ENCODE peak calls at places on chromosomes 11 and 22, in nine cellular contexts. One of them, this sample, is unnamed.

GRCh38 chr22:46577361-46578249 is 40.2 kb upstream of the CELSR1 start:
- DNase-seq in stimulated activated CD4-positive, alpha-beta T cell treated with anti-CD3 and anti-CD28 coated beads, Interleukin-15, amount 100 ng/mL, for 24 hours: peak
- DNase-seq in SHP77: no peak
- DNase-seq in activated T-cell treated with anti-CD3 and anti-CD28 coated beads, Interleukin-2, amount 50 U/mL, for 24 hours: peak
- DNase-seq in ovary: peak
- DNase-seq in C1 segment of cervical spinal cord: no peak
- DNase-seq in Caki2: no peak
- DNase-seq in PC-9: no peak
- DNase-seq in ELF-1: no peak
- DNase-seq in this sample: no peak

GRCh38 chr11:95228081-95228859 is 2.7 kb downstream of the SESN3 start:
- DNase-seq in stimulated activated CD4-positive, alpha-beta T cell treated with anti-CD3 and anti-CD28 coated beads, Interleukin-15, amount 100 ng/mL, for 24 hours: no peak
- DNase-seq in SHP77: no peak
- DNase-seq in activated T-cell treated with anti-CD3 and anti-CD28 coated beads, Interleukin-2, amount 50 U/mL, for 24 hours: no peak
- DNase-seq in ovary: no peak
- DNase-seq in C1 segment of cervical spinal cord: no peak
- DNase-seq in Caki2: no peak
- DNase-seq in PC-9: no peak
- DNase-seq in ELF-1: no peak
- DNase-seq in this sample: no peak

GRCh38 chr11:60130496-60130895 is 42.0 kb downstream of the MS4A2 start:
- DNase-seq in stimulated activated CD4-positive, alpha-beta T cell treated with anti-CD3 and anti-CD28 coated beads, Interleukin-15, amount 100 ng/mL, for 24 hours: peak
- DNase-seq in SHP77: no peak
- DNase-seq in activated T-cell treated with anti-CD3 and anti-CD28 coated beads, Interleukin-2, amount 50 U/mL, for 24 hours: no peak
- DNase-seq in ovary: no peak
- DNase-seq in C1 segment of cervical spinal cord: no peak
- DNase-seq in Caki2: peak
- DNase-seq in PC-9: no peak
- DNase-seq in ELF-1: peak
- DNase-seq in this sample: no peak

GRCh38 chr11:13238879-13239514 is 38.6 kb upstream of the BMAL1 start:
- DNase-seq in stimulated activated CD4-positive, alpha-beta T cell treated with anti-CD3 and anti-CD28 coated beads, Interleukin-15, amount 100 ng/mL, for 24 hours: peak
- DNase-seq in SHP77: peak
- DNase-seq in activated T-cell treated with anti-CD3 and anti-CD28 coated beads, Interleukin-2, amount 50 U/mL, for 24 hours: peak
- DNase-seq in ovary: peak
- DNase-seq in C1 segment of cervical spinal cord: no peak
- DNase-seq in Caki2: peak
- DNase-seq in PC-9: no peak
- DNase-seq in ELF-1: peak
- DNase-seq in this sample: peak

GRCh38 chr11:96314326-96315050 is 28.5 kb downstream of the MAML2 start:
- DNase-seq in stimulated activated CD4-positive, alpha-beta T cell treated with anti-CD3 and anti-CD28 coated beads, Interleukin-15, amount 100 ng/mL, for 24 hours: no peak
- DNase-seq in SHP77: no peak
- DNase-seq in activated T-cell treated with anti-CD3 and anti-CD28 coated beads, Interleukin-2, amount 50 U/mL, for 24 hours: no peak
- DNase-seq in ovary: no peak
- DNase-seq in C1 segment of cervical spinal cord: no peak
- DNase-seq in Caki2: peak
- DNase-seq in PC-9: peak
- DNase-seq in ELF-1: no peak
- DNase-seq in this sample: no peak

GRCh38 chr11:134331565-134332188 is at the start of gene GLB1L2:
- DNase-seq in stimulated activated CD4-positive, alpha-beta T cell treated with anti-CD3 and anti-CD28 coated beads, Interleukin-15, amount 100 ng/mL, for 24 hours: peak
- DNase-seq in SHP77: no peak
- DNase-seq in activated T-cell treated with anti-CD3 and anti-CD28 coated beads, Interleukin-2, amount 50 U/mL, for 24 hours: peak
- DNase-seq in ovary: peak
- DNase-seq in C1 segment of cervical spinal cord: no peak
- DNase-seq in Caki2: peak
- DNase-seq in PC-9: peak
- DNase-seq in ELF-1: peak
- DNase-seq in this sample: peak

GRCh38 chr11:107563702-107564101 is 1.8 kb downstream of the ALKBH8 start:
- DNase-seq in stimulated activated CD4-positive, alpha-beta T cell treated with anti-CD3 and anti-CD28 coated beads, Interleukin-15, amount 100 ng/mL, for 24 hours: peak
- DNase-seq in SHP77: peak
- DNase-seq in activated T-cell treated with anti-CD3 and anti-CD28 coated beads, Interleukin-2, amount 50 U/mL, for 24 hours: no peak
- DNase-seq in ovary: peak
- DNase-seq in C1 segment of cervical spinal cord: no peak
- DNase-seq in Caki2: peak
- DNase-seq in PC-9: peak
- DNase-seq in ELF-1: peak
- DNase-seq in this sample: no peak

GRCh38 chr11:29019960-29020683 is 911.9 kb downstream of the METTL15 start:
- DNase-seq in stimulated activated CD4-positive, alpha-beta T cell treated with anti-CD3 and anti-CD28 coated beads, Interleukin-15, amount 100 ng/mL, for 24 hours: no peak
- DNase-seq in SHP77: peak
- DNase-seq in activated T-cell treated with anti-CD3 and anti-CD28 coated beads, Interleukin-2, amount 50 U/mL, for 24 hours: no peak
- DNase-seq in ovary: no peak
- DNase-seq in C1 segment of cervical spinal cord: no peak
- DNase-seq in Caki2: peak
- DNase-seq in PC-9: peak
- DNase-seq in ELF-1: peak
- DNase-seq in this sample: no peak

GRCh38 chr11:91382946-91383345 is 841.7 kb upstream of the FAT3 start:
- DNase-seq in stimulated activated CD4-positive, alpha-beta T cell treated with anti-CD3 and anti-CD28 coated beads, Interleukin-15, amount 100 ng/mL, for 24 hours: no peak
- DNase-seq in SHP77: no peak
- DNase-seq in activated T-cell treated with anti-CD3 and anti-CD28 coated beads, Interleukin-2, amount 50 U/mL, for 24 hours: no peak
- DNase-seq in ovary: no peak
- DNase-seq in C1 segment of cervical spinal cord: no peak
- DNase-seq in Caki2: no peak
- DNase-seq in PC-9: no peak
- DNase-seq in ELF-1: no peak
- DNase-seq in this sample: no peak

GRCh38 chr11:78666675-78667129 is 92.0 kb upstream of the NARS2 start:
- DNase-seq in stimulated activated CD4-positive, alpha-beta T cell treated with anti-CD3 and anti-CD28 coated beads, Interleukin-15, amount 100 ng/mL, for 24 hours: no peak
- DNase-seq in SHP77: no peak
- DNase-seq in activated T-cell treated with anti-CD3 and anti-CD28 coated beads, Interleukin-2, amount 50 U/mL, for 24 hours: no peak
- DNase-seq in ovary: no peak
- DNase-seq in C1 segment of cervical spinal cord: no peak
- DNase-seq in Caki2: no peak
- DNase-seq in PC-9: no peak
- DNase-seq in ELF-1: no peak
- DNase-seq in this sample: no peak

GRCh38 chr11:71491531-71492329 is 35.3 kb upstream of the KRTAP5-7 start:
- DNase-seq in stimulated activated CD4-positive, alpha-beta T cell treated with anti-CD3 and anti-CD28 coated beads, Interleukin-15, amount 100 ng/mL, for 24 hours: no peak
- DNase-seq in SHP77: no peak
- DNase-seq in activated T-cell treated with anti-CD3 and anti-CD28 coated beads, Interleukin-2, amount 50 U/mL, for 24 hours: peak
- DNase-seq in ovary: no peak
- DNase-seq in C1 segment of cervical spinal cord: no peak
- DNase-seq in Caki2: no peak
- DNase-seq in PC-9: no peak
- DNase-seq in ELF-1: no peak
- DNase-seq in this sample: peak

GRCh38 chr11:95977534-95978174 is 53.7 kb upstream of the MTMR2 start:
- DNase-seq in stimulated activated CD4-positive, alpha-beta T cell treated with anti-CD3 and anti-CD28 coated beads, Interleukin-15, amount 100 ng/mL, for 24 hours: no peak
- DNase-seq in SHP77: no peak
- DNase-seq in activated T-cell treated with anti-CD3 and anti-CD28 coated beads, Interleukin-2, amount 50 U/mL, for 24 hours: no peak
- DNase-seq in ovary: no peak
- DNase-seq in C1 segment of cervical spinal cord: no peak
- DNase-seq in Caki2: peak
- DNase-seq in PC-9: no peak
- DNase-seq in ELF-1: no peak
- DNase-seq in this sample: no peak

GRCh38 chr11:14386895-14387480 is 28.0 kb upstream of the RRAS2 start:
- DNase-seq in stimulated activated CD4-positive, alpha-beta T cell treated with anti-CD3 and anti-CD28 coated beads, Interleukin-15, amount 100 ng/mL, for 24 hours: no peak
- DNase-seq in SHP77: peak
- DNase-seq in activated T-cell treated with anti-CD3 and anti-CD28 coated beads, Interleukin-2, amount 50 U/mL, for 24 hours: no peak
- DNase-seq in ovary: peak
- DNase-seq in C1 segment of cervical spinal cord: peak
- DNase-seq in Caki2: no peak
- DNase-seq in PC-9: no peak
- DNase-seq in ELF-1: peak
- DNase-seq in this sample: no peak

GRCh38 chr11:1827095-1827797 is 7.5 kb upstream of the SYT8 start:
- DNase-seq in stimulated activated CD4-positive, alpha-beta T cell treated with anti-CD3 and anti-CD28 coated beads, Interleukin-15, amount 100 ng/mL, for 24 hours: no peak
- DNase-seq in SHP77: peak
- DNase-seq in activated T-cell treated with anti-CD3 and anti-CD28 coated beads, Interleukin-2, amount 50 U/mL, for 24 hours: no peak
- DNase-seq in ovary: no peak
- DNase-seq in C1 segment of cervical spinal cord: no peak
- DNase-seq in Caki2: peak
- DNase-seq in PC-9: peak
- DNase-seq in ELF-1: no peak
- DNase-seq in this sample: peak

GRCh38 chr11:118485273-118485672 is 42.0 kb upstream of the TTC36 start:
- DNase-seq in stimulated activated CD4-positive, alpha-beta T cell treated with anti-CD3 and anti-CD28 coated beads, Interleukin-15, amount 100 ng/mL, for 24 hours: no peak
- DNase-seq in SHP77: no peak
- DNase-seq in activated T-cell treated with anti-CD3 and anti-CD28 coated beads, Interleukin-2, amount 50 U/mL, for 24 hours: no peak
- DNase-seq in ovary: no peak
- DNase-seq in C1 segment of cervical spinal cord: no peak
- DNase-seq in Caki2: no peak
- DNase-seq in PC-9: no peak
- DNase-seq in ELF-1: no peak
- DNase-seq in this sample: no peak

GRCh38 chr11:127247261-127247660 is 246.7 kb upstream of the KIRREL3 start:
- DNase-seq in stimulated activated CD4-positive, alpha-beta T cell treated with anti-CD3 and anti-CD28 coated beads, Interleukin-15, amount 100 ng/mL, for 24 hours: no peak
- DNase-seq in SHP77: no peak
- DNase-seq in activated T-cell treated with anti-CD3 and anti-CD28 coated beads, Interleukin-2, amount 50 U/mL, for 24 hours: no peak
- DNase-seq in ovary: no peak
- DNase-seq in C1 segment of cervical spinal cord: no peak
- DNase-seq in Caki2: peak
- DNase-seq in PC-9: no peak
- DNase-seq in ELF-1: no peak
- DNase-seq in this sample: no peak

GRCh38 chr11:119717839-119718534 is 11.0 kb downstream of the NECTIN1 start:
- DNase-seq in stimulated activated CD4-positive, alpha-beta T cell treated with anti-CD3 and anti-CD28 coated beads, Interleukin-15, amount 100 ng/mL, for 24 hours: no peak
- DNase-seq in SHP77: no peak
- DNase-seq in activated T-cell treated with anti-CD3 and anti-CD28 coated beads, Interleukin-2, amount 50 U/mL, for 24 hours: no peak
- DNase-seq in ovary: no peak
- DNase-seq in C1 segment of cervical spinal cord: no peak
- DNase-seq in Caki2: no peak
- DNase-seq in PC-9: no peak
- DNase-seq in ELF-1: peak
- DNase-seq in this sample: no peak

GRCh38 chr22:41197808-41198585 is 7.1 kb upstream of the L3MBTL2 start:
- DNase-seq in stimulated activated CD4-positive, alpha-beta T cell treated with anti-CD3 and anti-CD28 coated beads, Interleukin-15, amount 100 ng/mL, for 24 hours: peak
- DNase-seq in SHP77: peak
- DNase-seq in activated T-cell treated with anti-CD3 and anti-CD28 coated beads, Interleukin-2, amount 50 U/mL, for 24 hours: peak
- DNase-seq in ovary: no peak
- DNase-seq in C1 segment of cervical spinal cord: no peak
- DNase-seq in Caki2: peak
- DNase-seq in PC-9: peak
- DNase-seq in ELF-1: peak
- DNase-seq in this sample: peak

GRCh38 chr22:39175127-39176066 is 22.9 kb upstream of the CBX7 start:
- DNase-seq in stimulated activated CD4-positive, alpha-beta T cell treated with anti-CD3 and anti-CD28 coated beads, Interleukin-15, amount 100 ng/mL, for 24 hours: no peak
- DNase-seq in SHP77: no peak
- DNase-seq in activated T-cell treated with anti-CD3 and anti-CD28 coated beads, Interleukin-2, amount 50 U/mL, for 24 hours: no peak
- DNase-seq in ovary: peak
- DNase-seq in C1 segment of cervical spinal cord: no peak
- DNase-seq in Caki2: peak
- DNase-seq in PC-9: peak
- DNase-seq in ELF-1: peak
- DNase-seq in this sample: no peak

GRCh38 chr11:134101292-134101691 is 32.4 kb downstream of the JAM3 start:
- DNase-seq in stimulated activated CD4-positive, alpha-beta T cell treated with anti-CD3 and anti-CD28 coated beads, Interleukin-15, amount 100 ng/mL, for 24 hours: no peak
- DNase-seq in SHP77: no peak
- DNase-seq in activated T-cell treated with anti-CD3 and anti-CD28 coated beads, Interleukin-2, amount 50 U/mL, for 24 hours: no peak
- DNase-seq in ovary: no peak
- DNase-seq in C1 segment of cervical spinal cord: no peak
- DNase-seq in Caki2: no peak
- DNase-seq in PC-9: no peak
- DNase-seq in ELF-1: no peak
- DNase-seq in this sample: no peak

GRCh38 chr11:93573184-93573583 is 30.0 kb upstream of the SMCO4 start:
- DNase-seq in stimulated activated CD4-positive, alpha-beta T cell treated with anti-CD3 and anti-CD28 coated beads, Interleukin-15, amount 100 ng/mL, for 24 hours: no peak
- DNase-seq in SHP77: no peak
- DNase-seq in activated T-cell treated with anti-CD3 and anti-CD28 coated beads, Interleukin-2, amount 50 U/mL, for 24 hours: no peak
- DNase-seq in ovary: no peak
- DNase-seq in C1 segment of cervical spinal cord: no peak
- DNase-seq in Caki2: no peak
- DNase-seq in PC-9: no peak
- DNase-seq in ELF-1: no peak
- DNase-seq in this sample: no peak

GRCh38 chr11:111173221-111173620 is 72.3 kb upstream of the POU2AF2 start:
- DNase-seq in stimulated activated CD4-positive, alpha-beta T cell treated with anti-CD3 and anti-CD28 coated beads, Interleukin-15, amount 100 ng/mL, for 24 hours: no peak
- DNase-seq in SHP77: no peak
- DNase-seq in activated T-cell treated with anti-CD3 and anti-CD28 coated beads, Interleukin-2, amount 50 U/mL, for 24 hours: no peak
- DNase-seq in ovary: no peak
- DNase-seq in C1 segment of cervical spinal cord: no peak
- DNase-seq in Caki2: no peak
- DNase-seq in PC-9: no peak
- DNase-seq in ELF-1: no peak
- DNase-seq in this sample: no peak

GRCh38 chr22:40183029-40183581 is 5.4 kb downstream of the TNRC6B start:
- DNase-seq in stimulated activated CD4-positive, alpha-beta T cell treated with anti-CD3 and anti-CD28 coated beads, Interleukin-15, amount 100 ng/mL, for 24 hours: no peak
- DNase-seq in SHP77: no peak
- DNase-seq in activated T-cell treated with anti-CD3 and anti-CD28 coated beads, Interleukin-2, amount 50 U/mL, for 24 hours: no peak
- DNase-seq in ovary: no peak
- DNase-seq in C1 segment of cervical spinal cord: no peak
- DNase-seq in Caki2: peak
- DNase-seq in PC-9: peak
- DNase-seq in ELF-1: peak
- DNase-seq in this sample: no peak

GRCh38 chr11:27471588-27472397 is 797 bp downstream of the LGR4 start:
- DNase-seq in stimulated activated CD4-positive, alpha-beta T cell treated with anti-CD3 and anti-CD28 coated beads, Interleukin-15, amount 100 ng/mL, for 24 hours: peak
- DNase-seq in SHP77: no peak
- DNase-seq in activated T-cell treated with anti-CD3 and anti-CD28 coated beads, Interleukin-2, amount 50 U/mL, for 24 hours: peak
- DNase-seq in ovary: peak
- DNase-seq in C1 segment of cervical spinal cord: peak
- DNase-seq in Caki2: no peak
- DNase-seq in PC-9: peak
- DNase-seq in ELF-1: peak
- DNase-seq in this sample: peak

GRCh38 chr22:29382575-29383328 is 5.6 kb downstream of the AP1B1 start:
- DNase-seq in stimulated activated CD4-positive, alpha-beta T cell treated with anti-CD3 and anti-CD28 coated beads, Interleukin-15, amount 100 ng/mL, for 24 hours: no peak
- DNase-seq in SHP77: no peak
- DNase-seq in activated T-cell treated with anti-CD3 and anti-CD28 coated beads, Interleukin-2, amount 50 U/mL, for 24 hours: no peak
- DNase-seq in ovary: no peak
- DNase-seq in C1 segment of cervical spinal cord: no peak
- DNase-seq in Caki2: peak
- DNase-seq in PC-9: no peak
- DNase-seq in ELF-1: no peak
- DNase-seq in this sample: peak

GRCh38 chr11:102836290-102836875 is 7.0 kb downstream of the MMP3 start:
- DNase-seq in stimulated activated CD4-positive, alpha-beta T cell treated with anti-CD3 and anti-CD28 coated beads, Interleukin-15, amount 100 ng/mL, for 24 hours: no peak
- DNase-seq in SHP77: no peak
- DNase-seq in activated T-cell treated with anti-CD3 and anti-CD28 coated beads, Interleukin-2, amount 50 U/mL, for 24 hours: no peak
- DNase-seq in ovary: no peak
- DNase-seq in C1 segment of cervical spinal cord: no peak
- DNase-seq in Caki2: no peak
- DNase-seq in PC-9: no peak
- DNase-seq in ELF-1: no peak
- DNase-seq in this sample: no peak

GRCh38 chr22:46797355-46797754 is 34.9 kb downstream of the TBC1D22A start:
- DNase-seq in stimulated activated CD4-positive, alpha-beta T cell treated with anti-CD3 and anti-CD28 coated beads, Interleukin-15, amount 100 ng/mL, for 24 hours: no peak
- DNase-seq in SHP77: peak
- DNase-seq in activated T-cell treated with anti-CD3 and anti-CD28 coated beads, Interleukin-2, amount 50 U/mL, for 24 hours: no peak
- DNase-seq in ovary: no peak
- DNase-seq in C1 segment of cervical spinal cord: no peak
- DNase-seq in Caki2: no peak
- DNase-seq in PC-9: no peak
- DNase-seq in ELF-1: no peak
- DNase-seq in this sample: no peak

GRCh38 chr22:30573594-30574094 is 821 bp downstream of the GAL3ST1 start:
- DNase-seq in stimulated activated CD4-positive, alpha-beta T cell treated with anti-CD3 and anti-CD28 coated beads, Interleukin-15, amount 100 ng/mL, for 24 hours: no peak
- DNase-seq in SHP77: no peak
- DNase-seq in activated T-cell treated with anti-CD3 and anti-CD28 coated beads, Interleukin-2, amount 50 U/mL, for 24 hours: no peak
- DNase-seq in ovary: no peak
- DNase-seq in C1 segment of cervical spinal cord: no peak
- DNase-seq in Caki2: peak
- DNase-seq in PC-9: no peak
- DNase-seq in ELF-1: no peak
- DNase-seq in this sample: peak

GRCh38 chr11:117913736-117914397 is 15.3 kb downstream of the TMPRSS13 start:
- DNase-seq in stimulated activated CD4-positive, alpha-beta T cell treated with anti-CD3 and anti-CD28 coated beads, Interleukin-15, amount 100 ng/mL, for 24 hours: no peak
- DNase-seq in SHP77: no peak
- DNase-seq in activated T-cell treated with anti-CD3 and anti-CD28 coated beads, Interleukin-2, amount 50 U/mL, for 24 hours: peak
- DNase-seq in ovary: no peak
- DNase-seq in C1 segment of cervical spinal cord: no peak
- DNase-seq in Caki2: no peak
- DNase-seq in PC-9: no peak
- DNase-seq in ELF-1: no peak
- DNase-seq in this sample: no peak

GRCh38 chr22:29994941-29995340 is 85.3 kb upstream of the HORMAD2 start:
- DNase-seq in stimulated activated CD4-positive, alpha-beta T cell treated with anti-CD3 and anti-CD28 coated beads, Interleukin-15, amount 100 ng/mL, for 24 hours: no peak
- DNase-seq in SHP77: no peak
- DNase-seq in activated T-cell treated with anti-CD3 and anti-CD28 coated beads, Interleukin-2, amount 50 U/mL, for 24 hours: no peak
- DNase-seq in ovary: no peak
- DNase-seq in C1 segment of cervical spinal cord: no peak
- DNase-seq in Caki2: no peak
- DNase-seq in PC-9: no peak
- DNase-seq in ELF-1: no peak
- DNase-seq in this sample: no peak

GRCh38 chr11:128476729-128477128 is 110.6 kb downstream of the ETS1 start:
- DNase-seq in stimulated activated CD4-positive, alpha-beta T cell treated with anti-CD3 and anti-CD28 coated beads, Interleukin-15, amount 100 ng/mL, for 24 hours: peak
- DNase-seq in SHP77: no peak
- DNase-seq in activated T-cell treated with anti-CD3 and anti-CD28 coated beads, Interleukin-2, amount 50 U/mL, for 24 hours: no peak
- DNase-seq in ovary: no peak
- DNase-seq in C1 segment of cervical spinal cord: no peak
- DNase-seq in Caki2: no peak
- DNase-seq in PC-9: no peak
- DNase-seq in ELF-1: no peak
- DNase-seq in this sample: no peak

This sample was measured in stomach.